ENCODE peak calls at places on chromosomes 1 and 21, in four cellular contexts. A, E, M and K are unnamed samples.

GRCh38 chr1:94603663-94604062 is 62.1 kb upstream of the F3 start:
- DNase-seq in A (no peak), E (no peak), M (no peak), K (no peak)

GRCh38 chr1:203796223-203796747 is 862 bp downstream of the ZBED6 start:
- DNase-seq in A (no peak), E (peak; percentile 22), M (no peak), K (no peak)

GRCh38 chr1:89698020-89698560 is 65.2 kb downstream of the LRRC8C start:
- DNase-seq in A (no peak), E (no peak), M (no peak), K (no peak)

GRCh38 chr1:240806201-240806745 is 194.3 kb upstream of the GREM2 start:
- DNase-seq in A (no peak), E (no peak), M (no peak), K (no peak)

GRCh38 chr21:17610862-17611261 is 1.8 kb downstream of the BTG3 start:
- DNase-seq in A (no peak), E (no peak), M (no peak), K (no peak)

GRCh38 chr1:234315091-234315541 is 58.1 kb upstream of the COA6 start:
- DNase-seq in A (no peak), E (no peak), M (no peak), K (no peak)

GRCh38 chr1:204130989-204131892 is 20.6 kb downstream of the ETNK2 start:
- DNase-seq in A (no peak), E (no peak), M (no peak), K (no peak)

GRCh38 chr1:29202053-29202452 is 20.4 kb upstream of the SRSF4 start:
- DNase-seq in A (no peak), E (no peak), M (no peak), K (no peak)

GRCh38 chr1:184210048-184210447 is 158.5 kb downstream of the TSEN15 start:
- DNase-seq in A (no peak), E (no peak), M (no peak), K (no peak)

GRCh38 chr1:85001742-85002141 is 4.8 kb upstream of the MCOLN2 start:
- DNase-seq in A (no peak), E (no peak), M (no peak), K (no peak)

GRCh38 chr1:218034464-218034863 is 250.6 kb upstream of the RRP15 start:
- DNase-seq in A (no peak), E (peak; percentile 22), M (no peak), K (no peak)

GRCh38 chr1:236654511-236654910 is 31.8 kb upstream of the ACTN2 start:
- DNase-seq in A (no peak), E (no peak), M (no peak), K (no peak)

GRCh38 chr1:66981679-66982078 is 56.9 kb downstream of the MIER1 start:
- DNase-seq in A (no peak), E (no peak), M (peak; percentile 31), K (no peak)

GRCh38 chr1:46513536-46513935 is 23.9 kb downstream of the DMBX1 start:
- DNase-seq in A (no peak), E (no peak), M (no peak), K (no peak)

GRCh38 chr1:111864862-111865261 is 109.2 kb downstream of the DDX20 start:
- DNase-seq in A (no peak), E (no peak), M (no peak), K (peak; percentile 24)

GRCh38 chr1:24486296-24487065 is 16.2 kb upstream of the RCAN3 start:
- DNase-seq in A (no peak), E (no peak), M (no peak), K (no peak)

GRCh38 chr1:232239557-232240468 is 390.1 kb downstream of the SIPA1L2 start:
- DNase-seq in A (peak; percentile 24), E (no peak), M (no peak), K (no peak)

GRCh38 chr1:2446394-2446793 is 29.7 kb upstream of the PLCH2 start:
- DNase-seq in A (no peak), E (peak; percentile 49), M (no peak), K (no peak)

GRCh38 chr21:33386222-33386784 is 16.9 kb upstream of the IFNGR2 start:
- DNase-seq in A (no peak), E (no peak), M (no peak), K (no peak)

GRCh38 chr1:164695956-164696665 is 137.1 kb downstream of the PBX1 start:
- DNase-seq in A (no peak), E (no peak), M (no peak), K (no peak)

GRCh38 chr1:82979593-82980230 is 1019.2 kb downstream of the TTLL7 start:
- DNase-seq in A (peak; percentile 9), E (no peak), M (no peak), K (no peak)

GRCh38 chr1:1118011-1118892 is 2.4 kb upstream of the C1orf159 start:
- DNase-seq in A (no peak), E (no peak), M (no peak), K (no peak)